ENCODE peak calls at places on chromosomes 12 and 14, in ten cellular contexts. J is NCI-H1092; F is WERI-Rb-1; S is iPS-NIHi11; M is CD4-positive, alpha-beta memory T cell; X is iris pigment epithelial cell; T is 8988T; K is fibroblast of the conjunctiva; G is NCI-H82; A is stimulated activated CD8-positive, alpha-beta memory T cell treated with anti-CD3 and anti-CD28 coated beads, Interleukin-15, amount 100 ng/mL, for 1 hour. W is an unnamed sample.

GRCh38 chr14:88706425-88706824 is 86.3 kb downstream of the EML5 start:
- DNase-seq in J (no peak), F (no peak), S (no peak), M (no peak), X (peak; percentile 53), T (no peak), K (no peak), G (no peak), A (no peak), W (peak; percentile 8)

GRCh38 chr14:22491683-22492483 is 97.1 kb downstream of the DAD1 start:
- DNase-seq in J (no peak), F (no peak), S (no peak), M (no peak), X (no peak), T (no peak), K (no peak), G (no peak), A (no peak), W (no peak)

GRCh38 chr12:107337354-107338095 is 244.2 kb upstream of the CRY1 start:
- DNase-seq in J (no peak), F (no peak), S (no peak), M (no peak), X (peak; percentile 66), T (no peak), K (no peak), G (no peak), A (no peak), W (peak; percentile 12)

GRCh38 chr14:95703805-95704204 is 10.1 kb downstream of the TCL1A start:
- DNase-seq in J (no peak), F (no peak), S (no peak), M (no peak), X (no peak), T (no peak), K (no peak), G (no peak), A (no peak), W (no peak)

GRCh38 chr12:123559468-123559867 is 24.9 kb upstream of the TMED2 start:
- DNase-seq in J (no peak), F (no peak), S (no peak), M (no peak), X (no peak), T (no peak), K (no peak), G (no peak), A (no peak), W (no peak)

GRCh38 chr14:101876539-101876938 is 87.8 kb upstream of the DYNC1H1 start:
- DNase-seq in J (no peak), F (no peak), S (no peak), M (peak; percentile 71), X (peak; percentile 44), T (no peak), K (no peak), G (no peak), A (peak; percentile 29), W (peak; percentile 13)

GRCh38 chr12:70005864-70006618 is 181.0 kb downstream of the MYRFL start:
- DNase-seq in J (no peak), F (no peak), S (no peak), M (no peak), X (no peak), T (no peak), K (no peak), G (no peak), A (no peak), W (no peak)

GRCh38 chr12:25677180-25677937 is 124.3 kb upstream of the LMNTD1 start:
- DNase-seq in J (no peak), F (no peak), S (no peak), M (no peak), X (no peak), T (no peak), K (no peak), G (no peak), A (no peak), W (peak; percentile 17)

GRCh38 chr14:84129028-84129427 is 1400.9 kb upstream of the FLRT2 start:
- DNase-seq in J (no peak), F (no peak), S (no peak), M (no peak), X (no peak), T (no peak), K (no peak), G (no peak), A (no peak), W (no peak)

GRCh38 chr12:80624986-80625530 is 82.4 kb upstream of the MYF6 start:
- DNase-seq in J (no peak), F (no peak), S (no peak), M (no peak), X (peak; percentile 49), T (no peak), K (no peak), G (peak; percentile 3), A (no peak), W (peak; percentile 59)

GRCh38 chr14:70782361-70782760 is 27.0 kb downstream of the MAP3K9 start:
- DNase-seq in J (no peak), F (no peak), S (no peak), M (peak; percentile 13), X (peak; percentile 83), T (no peak), K (no peak), G (no peak), A (no peak), W (peak; percentile 38)

GRCh38 chr12:120364487-120364886 is 4.5 kb downstream of the MSI1 start:
- DNase-seq in J (no peak), F (no peak), S (no peak), M (no peak), X (no peak), T (no peak), K (no peak), G (peak; percentile 45), A (no peak), W (no peak)

GRCh38 chr14:39169541-39169900 is 612 bp downstream of the TRAPPC6B start:
- DNase-seq in J (no peak), F (no peak), S (no peak), M (no peak), X (no peak), T (no peak), K (no peak), G (no peak), A (no peak), W (no peak)